ENCODE peak calls at places on chromosomes 5 and 9, in four cellular contexts. D is OCI-LY7, S is osteocyte, I is left ventricle myocardium inferior. B is an unnamed sample.

GRCh38 chr5:115459844-115460243 is 84.7 kb downstream of the FEM1C start:
- DNase-seq in D (no peak), S (no peak), I (no peak), B (no peak)

GRCh38 chr5:40395241-40395640 is 284.5 kb upstream of the PTGER4 start:
- DNase-seq in D (no peak), S (no peak), I (no peak), B (no peak)

GRCh38 chr9:5425006-5425628 is 12.6 kb downstream of the PLGRKT start:
- DNase-seq in D (peak), S (no peak), I (no peak), B (peak)

GRCh38 chr5:127101935-127102334 is 28.6 kb upstream of the C5orf63 start:
- DNase-seq in D (no peak), S (no peak), I (no peak), B (no peak)

GRCh38 chr5:20335978-20336377 is 348.0 kb upstream of the CDH18 start:
- DNase-seq in D (no peak), S (no peak), I (no peak), B (peak)

GRCh38 chr5:1325870-1326546 is 18.9 kb downstream of the CLPTM1L start:
- DNase-seq in D (no peak), S (no peak), I (no peak), B (peak)

GRCh38 chr5:72387985-72388384 is 67.8 kb downstream of the PTCD2 start:
- DNase-seq in D (no peak), S (no peak), I (no peak), B (peak)

GRCh38 chr5:74415695-74416102 is 224.8 kb downstream of the ENC1 start:
- DNase-seq in D (no peak), S (no peak), I (no peak), B (no peak)

GRCh38 chr9:35814106-35814840 is 569 bp downstream of the HINT2 start:
- DNase-seq in D (peak), S (no peak), I (peak), B (peak)

GRCh38 chr5:129652353-129653138 is 95.3 kb upstream of the MINAR2 start:
- DNase-seq in D (no peak), S (no peak), I (no peak), B (peak)

GRCh38 chr5:139458580-139459407 is 3.7 kb downstream of the ECSCR start:
- DNase-seq in D (peak), S (no peak), I (no peak), B (peak)

GRCh38 chr5:73783823-73784222 is 157.8 kb downstream of the ARHGEF28 start:
- DNase-seq in D (peak), S (no peak), I (no peak), B (no peak)

GRCh38 chr9:91424403-91425176 is 958 bp upstream of the NFIL3 start:
- DNase-seq in D (peak), S (peak), I (peak), B (peak)
- TF ChIP-seq CTCF in D (no peak), S (peak), I (peak), B (no peak)

GRCh38 chr9:126361810-126362238 is 35.2 kb downstream of the MVB12B start:
- DNase-seq in D (no peak), S (no peak), I (no peak), B (no peak)
- TF ChIP-seq CTCF in D (no peak), S (no peak), I (no peak), B (no peak)

DNA sequence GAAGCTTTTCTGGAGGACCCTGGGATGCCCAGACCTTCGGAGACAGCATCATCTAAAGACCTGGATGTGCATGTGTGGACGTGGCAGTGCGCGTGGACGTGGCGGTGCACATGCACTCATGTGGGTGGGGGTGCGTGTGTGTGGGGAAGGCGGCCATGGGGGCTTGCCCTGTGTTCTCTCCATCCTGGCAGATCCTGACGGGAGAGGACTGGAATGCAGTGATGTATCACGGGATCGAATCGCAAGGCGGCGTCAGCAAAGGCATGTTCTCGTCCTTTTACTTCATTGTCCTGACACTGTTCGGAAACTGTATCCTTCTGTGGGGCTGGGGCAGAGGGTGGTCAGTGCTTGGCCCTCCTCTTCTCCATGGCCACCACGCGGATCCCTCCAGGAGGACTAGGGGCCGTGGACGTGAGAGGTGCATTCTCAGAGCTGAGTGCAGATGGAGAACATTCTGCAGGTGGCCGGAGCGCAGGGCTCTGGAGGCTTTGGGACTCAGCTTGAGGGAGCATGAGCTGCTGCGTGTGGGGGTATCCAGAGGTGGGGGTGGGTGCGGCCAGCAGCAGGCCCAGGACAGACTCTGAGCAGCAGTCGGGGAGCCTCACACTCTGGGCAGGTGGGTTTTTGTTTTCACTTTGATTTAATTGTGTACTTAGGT is 129.1 kb downstream of the CACNA1B start:
- DNase-seq in D (no peak), S (no peak), I (no peak), B (no peak)
- TF ChIP-seq CTCF in D (no peak), S (no peak), I (no peak), B (no peak)

GRCh38 chr9:108671156-108671555 is 184.6 kb downstream of the ACTL7B start:
- DNase-seq in D (no peak), S (no peak), I (no peak), B (peak)
- TF ChIP-seq CTCF in D (no peak), S (peak), I (peak), B (peak)

GRCh38 chr5:42514759-42515158 is 91.5 kb downstream of the GHR start:
- DNase-seq in D (peak), S (no peak), I (no peak), B (peak)
- TF ChIP-seq CTCF in D (peak), S (no peak), I (peak), B (peak)

DNA sequence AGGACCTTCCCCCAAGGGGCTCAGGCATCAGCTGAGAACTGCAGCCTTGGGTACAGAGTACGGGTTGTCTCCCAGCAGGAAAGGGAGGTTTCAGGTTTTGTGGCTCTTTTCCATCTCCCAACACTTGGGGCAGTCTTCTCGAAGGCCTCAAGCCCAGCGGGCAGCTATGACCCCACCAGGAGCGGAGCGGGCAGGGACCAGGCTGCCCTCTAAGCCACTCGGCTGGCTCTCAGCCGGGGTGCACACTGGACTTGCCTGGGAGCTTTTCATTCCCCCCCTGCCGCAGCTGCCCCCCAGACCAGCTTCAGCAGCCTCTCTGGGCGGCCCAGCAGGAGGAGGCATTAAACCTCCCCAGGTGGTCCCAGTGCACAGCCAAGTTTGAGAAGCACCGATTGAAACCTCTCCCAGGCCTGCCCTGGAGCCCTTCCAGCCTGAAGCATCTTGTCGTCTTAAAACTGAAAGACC is 20.8 kb downstream of the NTNG2 start:
- DNase-seq in D (no peak), S (no peak), I (no peak), B (no peak)
- TF ChIP-seq CTCF in D (no peak), S (peak), I (peak), B (no peak)